ENCODE peak calls at places on chromosomes 12 and 14, in six cellular contexts. B is OCI-LY7, T is left ventricle myocardium inferior, C is A549, G is breast epithelium, A is body of pancreas. I is an unnamed sample. For H3K4me1, the result is how much of the 10 kb centered on the place peaks cover.

GRCh38 chr14:103738706-103739451 is 23.3 kb downstream of the ZFYVE21 start:
- DNase-seq in C (no peak), T (no peak), G (no peak), A (no peak), B (no peak), I (no peak)

GRCh38 chr14:23376477-23377200 is at the start of gene CMTM5:
- DNase-seq in B (no peak), C (no peak), G (no peak), T (no peak), A (no peak), I (no peak)

GRCh38 chr12:1595026-1595561 is 713 bp upstream of the FBXL14 start:
- DNase-seq in G (no peak), C (no peak), B (peak), A (peak), T (no peak), I (no peak)

GRCh38 chr12:124744659-124745467 is 118.8 kb downstream of the SCARB1 start:
- DNase-seq in B (peak), A (no peak), T (no peak), C (peak), G (no peak), I (peak)

GRCh38 chr12:68222336-68222735 is 3.3 kb downstream of the IL26 start:
- DNase-seq in A (peak), C (no peak), G (no peak), T (no peak), B (no peak), I (no peak)

GRCh38 chr12:22797686-22798085 is 172.7 kb downstream of the ETNK1 start:
- DNase-seq in C (no peak), B (no peak), T (no peak), G (no peak), A (no peak), I (no peak)

GRCh38 chr14:20606190-20606901 is 15.2 kb upstream of the RNASE12 start:
- DNase-seq in G (no peak), C (peak), T (no peak), B (no peak), A (peak), I (no peak)

GRCh38 chr14:101193126-101193844 is 289.8 kb upstream of the RTL1 start:
- DNase-seq in T (no peak), G (peak), C (no peak), A (no peak), B (no peak), I (no peak)

GRCh38 chr12:53500776-53501614 is at the start of gene TARBP2:
- DNase-seq in C (peak), A (peak), B (peak), T (peak), G (peak), I (peak)

GRCh38 chr14:30610719-30611388 is 11.3 kb upstream of the SCFD1 start:
- DNase-seq in G (no peak), A (peak), C (peak), T (no peak), B (peak), I (peak)

GRCh38 chr14:102849522-102850379 is 72.5 kb downstream of the TRAF3 start:
- DNase-seq in A (no peak), B (no peak), T (no peak), G (no peak), C (no peak), I (peak)

GRCh38 chr14:89190779-89191513 is 226.1 kb downstream of the FOXN3 start:
- DNase-seq in T (no peak), G (no peak), A (no peak), B (no peak), C (no peak), I (no peak)

GRCh38 chr14:37172024-37172869 is at the start of gene SLC25A21:
- DNase-seq in G (peak), T (peak), C (peak), A (peak), B (no peak), I (peak)

GRCh38 chr14:67129768-67130167 is 59.5 kb upstream of the GARIN2 start:
- DNase-seq in A (no peak), T (no peak), B (no peak), C (no peak), G (no peak), I (no peak)

GRCh38 chr14:101992708-101993107 is 28.3 kb downstream of the DYNC1H1 start:
- DNase-seq in A (no peak), T (no peak), C (no peak), G (no peak), B (peak), I (no peak)

GRCh38 chr12:95607642-95608041 is 56.4 kb upstream of the USP44 start:
- DNase-seq in B (no peak), G (no peak), A (peak), T (no peak), C (no peak), I (no peak)

GRCh38 chr12:47110706-47111391 is 31.1 kb upstream of the AMIGO2 start:
- DNase-seq in C (no peak), T (no peak), B (no peak), G (no peak), A (no peak), I (no peak)

GRCh38 chr12:5335059-5335458 is 96.8 kb upstream of the NTF3 start:
- DNase-seq in T (no peak), C (no peak), A (no peak), B (no peak), G (no peak), I (no peak)

GRCh38 chr12:115172521-115172920 is 488.5 kb upstream of the TBX3 start:
- DNase-seq in B (no peak), G (no peak), C (no peak), A (no peak), T (no peak), I (peak)

GRCh38 chr12:3034067-3034750 is 43.0 kb upstream of the TSPAN9 start:
- DNase-seq in A (peak), T (peak), G (peak), B (peak), C (peak), I (peak)

GRCh38 chr14:103607039-103607668 is 21.9 kb upstream of the KLC1 start:
- DNase-seq in T (peak), C (no peak), A (peak), B (peak), G (no peak), I (peak)

GRCh38 chr12:82326905-82327503 is 31.2 kb downstream of the CCDC59 start:
- DNase-seq in A (no peak), T (no peak), B (peak), C (peak), G (no peak), I (peak)

GRCh38 chr12:132506328-132506727 is 16.4 kb downstream of the FBRSL1 start:
- DNase-seq in B (no peak), T (no peak), G (no peak), C (no peak), A (peak), I (no peak)
- H3K4me3 ChIP-seq in B (no peak), T (peak), G (peak), C (no peak), A (no peak), I (no peak)

GRCh38 chr14:54577494-54577893 is 10.6 kb downstream of the SAMD4A start:
- DNase-seq in A (no peak), T (no peak), G (no peak), C (no peak), B (no peak), I (no peak)

GRCh38 chr14:54570651-54571415 is 3.9 kb downstream of the SAMD4A start:
- DNase-seq in G (no peak), A (no peak), T (no peak), C (no peak), B (no peak), I (no peak)

GRCh38 chr14:54577977-54578376 is 11.0 kb downstream of the SAMD4A start:
- DNase-seq in A (no peak), C (peak), T (no peak), B (no peak), G (no peak), I (no peak)

GRCh38 chr14:54572316-54572715 is 5.4 kb downstream of the SAMD4A start:
- DNase-seq in T (no peak), G (no peak), C (no peak), B (peak), A (no peak), I (no peak)

GRCh38 chr14:54574528-54574927 is 7.6 kb downstream of the SAMD4A start:
- DNase-seq in B (no peak), A (no peak), G (no peak), C (no peak), T (no peak), I (no peak)
- H3K4me1 ChIP-seq in B (under half), A (under half), G (under half), C (under half), T (half or more), I (half or more)

GRCh38 chr14:93956514-93957332 is 19.6 kb downstream of the ASB2 start:
- DNase-seq in B (peak), A (no peak), G (no peak), C (no peak), T (no peak), I (no peak)

GRCh38 chr14:93954516-93954830 is 21.9 kb downstream of the ASB2 start:
- DNase-seq in T (no peak), A (no peak), B (no peak), C (no peak), G (no peak), I (no peak)

GRCh38 chr14:93953739-93954515 is 22.4 kb downstream of the ASB2 start:
- DNase-seq in C (no peak), G (no peak), B (no peak), T (no peak), A (no peak), I (no peak)

GRCh38 chr14:93956082-93956481 is 20.3 kb downstream of the ASB2 start:
- DNase-seq in A (no peak), C (no peak), T (no peak), B (no peak), G (no peak), I (no peak)

DNA sequence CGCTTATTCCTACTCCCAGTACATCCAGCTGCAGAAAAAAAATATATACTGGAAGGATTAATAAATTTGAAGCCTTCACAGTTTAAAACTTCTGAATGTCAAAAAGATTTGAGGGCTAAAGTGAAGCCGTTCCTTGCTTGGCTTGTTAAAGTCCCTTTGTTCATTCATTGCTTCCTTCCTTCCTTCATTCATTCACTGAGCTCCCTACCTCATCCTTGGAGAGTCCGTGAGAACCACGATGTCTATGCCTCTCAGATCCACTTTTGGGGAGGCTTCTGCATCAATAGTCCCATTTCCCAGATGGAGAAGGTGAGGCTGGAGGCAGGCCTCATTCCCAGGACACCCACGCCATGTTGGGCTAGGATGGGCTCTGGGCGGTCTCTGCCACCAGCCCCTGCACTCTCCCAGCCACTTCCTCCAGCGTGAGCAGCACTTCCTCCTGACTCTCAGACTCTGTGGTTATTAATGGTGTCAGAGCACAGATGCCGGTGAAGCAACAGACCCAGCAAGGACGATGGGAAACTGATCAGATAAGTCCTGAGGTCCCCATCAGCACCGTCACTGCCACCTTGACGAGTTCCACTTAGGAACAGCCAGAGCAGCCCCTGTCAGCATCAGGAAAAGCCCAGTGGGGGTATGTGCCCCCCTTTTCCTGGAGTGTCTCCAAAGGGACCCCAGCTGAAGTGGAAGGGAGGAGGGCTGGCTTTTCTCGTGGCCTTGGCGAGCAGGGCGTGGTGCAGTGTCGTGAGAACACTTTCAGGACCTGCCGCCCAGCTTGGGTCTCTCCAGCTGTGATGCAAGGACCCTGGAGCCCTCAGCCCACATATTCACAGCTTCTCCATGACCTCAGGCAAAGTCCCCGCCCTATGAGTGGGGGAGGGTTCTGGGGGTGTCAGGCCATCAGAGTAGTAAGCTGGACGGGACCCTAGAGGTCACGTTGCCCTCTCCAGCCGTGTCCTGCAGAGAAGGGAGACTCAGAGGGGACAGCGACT is 21.2 kb downstream of the ASB2 start:
- DNase-seq in B (peak), C (no peak), A (peak), T (no peak), G (no peak), I (no peak)
- H3K4me3 ChIP-seq in B (peak), C (no peak), A (no peak), T (peak), G (no peak), I (no peak)

GRCh38 chr14:105484069-105484996 is 2.4 kb upstream of the CRIP1 start:
- DNase-seq in G (no peak), T (peak), A (no peak), C (no peak), B (no peak), I (no peak)
- H3K4me1 ChIP-seq in G (under half), T (half or more), A (half or more), C (half or more), B (under half), I (under half)

GRCh38 chr12:117034249-117034648 is 65.0 kb downstream of the TESC start:
- DNase-seq in A (no peak), B (no peak), C (no peak), G (no peak), T (no peak), I (no peak)
- H3K4me3 ChIP-seq in A (no peak), B (no peak), C (no peak), G (no peak), T (no peak), I (no peak)

GRCh38 chr14:65028937-65029336 is 42.2 kb downstream of the FNTB start:
- DNase-seq in T (no peak), A (no peak), C (no peak), B (no peak), G (no peak), I (no peak)
- H3K4me1 ChIP-seq in T (under half), A (under half), C (under half), B (under half), G (under half), I (under half)

I was measured in SJSA1.